ENCODE peak calls at places on chromosomes 1 and 21, in seven cellular contexts. S is neural crest cell; C is GM04503; B is right cardiac atrium; V is HFF-Myc; U is stimulated activated CD4-positive, alpha-beta T cell treated with anti-CD3 and anti-CD28 coated beads, Interleukin-2, amount 100 ng/mL, for 48 hours; A is nucleus accumbens. G is an unnamed sample.

GRCh38 chr1:64969305-64970066 is 3.1 kb upstream of the JAK1 start:
- DNase-seq in B (no peak), S (no peak), V (no peak), C (no peak), U (no peak), A (no peak), G (no peak)

GRCh38 chr1:172815740-172816139 is 156.8 kb downstream of the FASLG start:
- DNase-seq in B (no peak), S (no peak), U (no peak), A (no peak), V (no peak), C (no peak), G (no peak)

GRCh38 chr1:167294528-167294927 is 73.8 kb downstream of the POU2F1 start:
- DNase-seq in S (no peak), V (no peak), C (no peak), U (no peak), B (no peak), A (no peak), G (no peak)

GRCh38 chr1:38327559-38327973 is 281.0 kb upstream of the POU3F1 start:
- DNase-seq in S (no peak), V (no peak), B (peak; percentile 53), U (no peak), A (peak; percentile 4), C (no peak), G (no peak)

GRCh38 chr1:34681481-34682451 is 73.1 kb upstream of the GJB5 start:
- DNase-seq in C (no peak), U (peak; percentile 56), B (no peak), V (peak; percentile 12), A (no peak), S (peak; percentile 63), G (peak; percentile 28)

GRCh38 chr21:33870768-33871167 is 44.8 kb downstream of the ATP5PO start:
- DNase-seq in V (no peak), S (no peak), U (no peak), C (no peak), B (no peak), A (no peak), G (no peak)

GRCh38 chr1:87329051-87329755 is 523 bp downstream of the LMO4 start:
- DNase-seq in U (peak; percentile 28), V (no peak), B (peak; percentile 82), C (no peak), A (peak; percentile 30), S (peak; percentile 39), G (no peak)

GRCh38 chr1:48777219-48777895 is 666 bp upstream of the BEND5 start:
- DNase-seq in V (no peak), B (peak; percentile 49), U (no peak), C (no peak), A (peak; percentile 9), S (no peak), G (no peak)